ENCODE peak calls at places on chromosomes 12 and 14, in four cellular contexts. One of them, this sample, is unnamed. For H3K4me1, the result is how much of the 10 kb centered on the place peaks cover.

GRCh38 chr12:122836027-122836921 is 1.0 kb downstream of the HIP1R start:
- DNase-seq in colonic mucosa: peak
- DNase-seq in left ventricle myocardium inferior: no peak
- DNase-seq in thoracic aorta: no peak
- DNase-seq in this sample: peak

GRCh38 chr14:23722675-23723074 is 86.5 kb downstream of the DHRS2 start:
- DNase-seq in colonic mucosa: no peak
- DNase-seq in left ventricle myocardium inferior: no peak
- DNase-seq in thoracic aorta: no peak
- DNase-seq in this sample: no peak

GRCh38 chr14:78933948-78934524 is 763.9 kb downstream of the NRXN3 start:
- DNase-seq in colonic mucosa: no peak
- DNase-seq in left ventricle myocardium inferior: no peak
- DNase-seq in thoracic aorta: no peak
- DNase-seq in this sample: peak

GRCh38 chr12:70853326-70853725 is 67.2 kb downstream of the PTPRR start:
- DNase-seq in colonic mucosa: peak
- DNase-seq in left ventricle myocardium inferior: no peak
- DNase-seq in thoracic aorta: no peak
- DNase-seq in this sample: no peak

GRCh38 chr12:117035287-117035686 is 63.9 kb downstream of the TESC start:
- DNase-seq in colonic mucosa: no peak
- DNase-seq in left ventricle myocardium inferior: no peak
- DNase-seq in thoracic aorta: no peak
- DNase-seq in this sample: no peak

GRCh38 chr14:21723431-21724045 is 49.9 kb upstream of the OR4E1 start:
- DNase-seq in colonic mucosa: peak
- DNase-seq in left ventricle myocardium inferior: no peak
- DNase-seq in thoracic aorta: no peak
- DNase-seq in this sample: peak

GRCh38 chr12:123388218-123388947 is 4.5 kb downstream of the KMT5A start:
- DNase-seq in colonic mucosa: peak
- DNase-seq in left ventricle myocardium inferior: peak
- DNase-seq in thoracic aorta: peak
- DNase-seq in this sample: peak

GRCh38 chr12:78101181-78101876 is 270.6 kb downstream of the NAV3 start:
- DNase-seq in colonic mucosa: no peak
- DNase-seq in left ventricle myocardium inferior: no peak
- DNase-seq in thoracic aorta: no peak
- DNase-seq in this sample: no peak

GRCh38 chr12:32083489-32083888 is 23.2 kb upstream of the BICD1 start:
- DNase-seq in colonic mucosa: no peak
- DNase-seq in left ventricle myocardium inferior: no peak
- DNase-seq in thoracic aorta: no peak
- DNase-seq in this sample: no peak

GRCh38 chr14:60064491-60065072 is 27.1 kb upstream of the PCNX4 start:
- DNase-seq in colonic mucosa: no peak
- DNase-seq in left ventricle myocardium inferior: no peak
- DNase-seq in thoracic aorta: no peak
- DNase-seq in this sample: peak

GRCh38 chr12:8662592-8662991 is at the start of gene MFAP5:
- DNase-seq in colonic mucosa: no peak
- DNase-seq in left ventricle myocardium inferior: no peak
- DNase-seq in thoracic aorta: no peak
- DNase-seq in this sample: no peak

GRCh38 chr12:83106873-83107272 is 420.2 kb downstream of the TMTC2 start:
- DNase-seq in colonic mucosa: no peak
- DNase-seq in left ventricle myocardium inferior: no peak
- DNase-seq in thoracic aorta: no peak
- DNase-seq in this sample: peak

GRCh38 chr14:105836160-105836559 is 309.8 kb downstream of the TMEM121 start:
- DNase-seq in colonic mucosa: no peak
- DNase-seq in left ventricle myocardium inferior: no peak
- DNase-seq in thoracic aorta: no peak
- DNase-seq in this sample: no peak

GRCh38 chr14:101072945-101073597 is 169.5 kb upstream of the RTL1 start:
- DNase-seq in colonic mucosa: peak
- DNase-seq in left ventricle myocardium inferior: no peak
- DNase-seq in thoracic aorta: peak
- DNase-seq in this sample: peak

GRCh38 chr14:54182419-54183040 is 214.3 kb upstream of the CDKN3 start:
- DNase-seq in colonic mucosa: no peak
- DNase-seq in left ventricle myocardium inferior: no peak
- DNase-seq in thoracic aorta: no peak
- DNase-seq in this sample: no peak

GRCh38 chr12:89369166-89369565 is 16.9 kb upstream of the DUSP6 start:
- DNase-seq in colonic mucosa: no peak
- DNase-seq in left ventricle myocardium inferior: no peak
- DNase-seq in thoracic aorta: no peak
- DNase-seq in this sample: no peak

GRCh38 chr12:93571854-93572711 is at the start of gene SOCS2:
- DNase-seq in colonic mucosa: peak
- DNase-seq in left ventricle myocardium inferior: peak
- DNase-seq in thoracic aorta: no peak
- DNase-seq in this sample: peak

GRCh38 chr12:118377005-118377890 is 893 bp downstream of the SUDS3 start:
- DNase-seq in colonic mucosa: no peak
- DNase-seq in left ventricle myocardium inferior: no peak
- DNase-seq in thoracic aorta: no peak
- DNase-seq in this sample: no peak

GRCh38 chr12:47757840-47758583 is 668 bp downstream of the RAPGEF3 start:
- DNase-seq in colonic mucosa: no peak
- DNase-seq in left ventricle myocardium inferior: no peak
- DNase-seq in thoracic aorta: no peak
- DNase-seq in this sample: no peak

GRCh38 chr14:44639986-44640385 is 132.9 kb upstream of the FSCB start:
- DNase-seq in colonic mucosa: no peak
- DNase-seq in left ventricle myocardium inferior: no peak
- DNase-seq in thoracic aorta: no peak
- DNase-seq in this sample: no peak

GRCh38 chr12:4272976-4273650 is 449 bp upstream of the CCND2 start:
- DNase-seq in colonic mucosa: no peak
- DNase-seq in left ventricle myocardium inferior: no peak
- DNase-seq in thoracic aorta: no peak
- DNase-seq in this sample: peak

GRCh38 chr14:50087350-50088116 is 28.8 kb downstream of the VCPKMT start:
- DNase-seq in colonic mucosa: no peak
- DNase-seq in left ventricle myocardium inferior: no peak
- DNase-seq in thoracic aorta: no peak
- DNase-seq in this sample: no peak

GRCh38 chr14:104656014-104656714 is 33.3 kb upstream of the INF2 start:
- DNase-seq in colonic mucosa: no peak
- DNase-seq in left ventricle myocardium inferior: no peak
- DNase-seq in thoracic aorta: no peak
- DNase-seq in this sample: no peak

GRCh38 chr12:7122876-7123769 is 5.6 kb downstream of the RBP5 start:
- DNase-seq in colonic mucosa: no peak
- DNase-seq in left ventricle myocardium inferior: peak
- DNase-seq in thoracic aorta: no peak
- DNase-seq in this sample: no peak

GRCh38 chr12:116525418-116526001 is 33.7 kb upstream of the MAP1LC3B2 start:
- DNase-seq in colonic mucosa: peak
- DNase-seq in left ventricle myocardium inferior: peak
- DNase-seq in thoracic aorta: peak
- DNase-seq in this sample: peak

GRCh38 chr12:93176166-93176565 is 201.6 kb upstream of the NUDT4 start:
- DNase-seq in colonic mucosa: no peak
- DNase-seq in left ventricle myocardium inferior: no peak
- DNase-seq in thoracic aorta: no peak
- DNase-seq in this sample: no peak

GRCh38 chr14:100239200-100239839 is 376 bp downstream of the YY1 start:
- DNase-seq in colonic mucosa: peak
- DNase-seq in left ventricle myocardium inferior: peak
- DNase-seq in thoracic aorta: no peak
- DNase-seq in this sample: no peak

GRCh38 chr12:124387510-124387855 is 92.6 kb downstream of the RFLNA start:
- DNase-seq in colonic mucosa: no peak
- DNase-seq in left ventricle myocardium inferior: peak
- DNase-seq in thoracic aorta: no peak
- DNase-seq in this sample: no peak

GRCh38 chr12:127263621-127264020 is 1003.3 kb upstream of the TMEM132C start:
- DNase-seq in colonic mucosa: no peak
- DNase-seq in left ventricle myocardium inferior: no peak
- DNase-seq in thoracic aorta: no peak
- DNase-seq in this sample: no peak

DNA sequence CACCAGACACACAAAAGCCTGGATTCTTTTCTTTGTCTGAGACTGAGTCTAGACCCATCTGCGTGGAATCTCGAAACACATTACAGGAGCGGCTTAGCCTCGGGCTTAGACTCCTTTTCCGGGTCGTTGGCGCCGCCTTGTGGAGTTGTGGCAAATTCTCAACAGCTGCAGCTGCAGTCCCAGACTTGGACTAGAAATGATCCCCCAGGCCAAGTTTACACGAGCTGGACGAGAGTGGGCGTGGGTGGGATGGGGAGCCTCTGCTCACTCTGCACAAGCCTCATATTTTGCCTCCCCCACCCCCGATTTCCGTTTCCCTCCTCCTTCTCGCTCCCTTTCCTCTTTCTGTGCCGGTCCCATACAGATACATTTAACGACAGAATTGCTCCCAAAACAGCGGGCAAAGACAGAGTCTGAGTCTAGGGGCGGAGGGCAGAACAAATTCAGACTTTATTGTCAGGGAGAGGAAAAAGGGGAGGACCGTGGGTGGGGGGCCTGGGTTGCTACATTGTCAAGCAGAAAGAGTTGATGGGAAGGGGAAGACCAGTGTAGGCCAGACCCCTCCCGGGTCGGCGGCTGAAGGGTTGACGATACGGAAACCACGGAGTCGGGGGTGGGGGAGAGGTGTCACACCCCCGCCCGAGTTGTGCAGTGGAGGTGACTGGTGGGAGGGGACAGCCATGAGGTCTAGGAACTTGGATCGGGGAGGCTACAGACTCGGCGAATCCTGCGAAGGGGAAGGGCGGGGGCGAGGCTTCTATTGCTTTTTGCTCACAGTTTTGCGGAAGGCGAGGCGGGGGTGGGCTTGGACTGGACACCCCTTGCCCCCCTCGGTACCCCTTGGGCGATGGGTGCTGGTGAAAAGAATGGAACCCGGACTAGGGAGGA is 4.7 kb upstream of the GPR84 start:
- DNase-seq in colonic mucosa: peak
- DNase-seq in left ventricle myocardium inferior: peak
- DNase-seq in thoracic aorta: peak
- DNase-seq in this sample: peak
- H3K4me3 ChIP-seq in colonic mucosa: no peak
- H3K4me3 ChIP-seq in left ventricle myocardium inferior: peak
- H3K4me3 ChIP-seq in thoracic aorta: peak
- H3K4me3 ChIP-seq in this sample: no peak

GRCh38 chr12:110314308-110314707 is 33.3 kb downstream of the ATP2A2 start:
- DNase-seq in colonic mucosa: no peak
- DNase-seq in left ventricle myocardium inferior: no peak
- DNase-seq in thoracic aorta: no peak
- DNase-seq in this sample: peak

GRCh38 chr12:110312581-110313360 is 31.7 kb downstream of the ATP2A2 start:
- DNase-seq in colonic mucosa: no peak
- DNase-seq in left ventricle myocardium inferior: no peak
- DNase-seq in thoracic aorta: peak
- DNase-seq in this sample: peak

GRCh38 chr12:110307372-110307771 is 26.3 kb downstream of the ATP2A2 start:
- DNase-seq in colonic mucosa: no peak
- DNase-seq in left ventricle myocardium inferior: no peak
- DNase-seq in thoracic aorta: no peak
- DNase-seq in this sample: no peak

GRCh38 chr12:110310754-110311153 is 29.7 kb downstream of the ATP2A2 start:
- DNase-seq in colonic mucosa: no peak
- DNase-seq in left ventricle myocardium inferior: no peak
- DNase-seq in thoracic aorta: no peak
- DNase-seq in this sample: peak

GRCh38 chr12:110311903-110312302 is 30.9 kb downstream of the ATP2A2 start:
- DNase-seq in colonic mucosa: no peak
- DNase-seq in left ventricle myocardium inferior: no peak
- DNase-seq in thoracic aorta: no peak
- DNase-seq in this sample: no peak
- H3K4me1 ChIP-seq in colonic mucosa: under half
- H3K4me1 ChIP-seq in left ventricle myocardium inferior: half or more
- H3K4me1 ChIP-seq in thoracic aorta: half or more
- H3K4me1 ChIP-seq in this sample: under half

DNA sequence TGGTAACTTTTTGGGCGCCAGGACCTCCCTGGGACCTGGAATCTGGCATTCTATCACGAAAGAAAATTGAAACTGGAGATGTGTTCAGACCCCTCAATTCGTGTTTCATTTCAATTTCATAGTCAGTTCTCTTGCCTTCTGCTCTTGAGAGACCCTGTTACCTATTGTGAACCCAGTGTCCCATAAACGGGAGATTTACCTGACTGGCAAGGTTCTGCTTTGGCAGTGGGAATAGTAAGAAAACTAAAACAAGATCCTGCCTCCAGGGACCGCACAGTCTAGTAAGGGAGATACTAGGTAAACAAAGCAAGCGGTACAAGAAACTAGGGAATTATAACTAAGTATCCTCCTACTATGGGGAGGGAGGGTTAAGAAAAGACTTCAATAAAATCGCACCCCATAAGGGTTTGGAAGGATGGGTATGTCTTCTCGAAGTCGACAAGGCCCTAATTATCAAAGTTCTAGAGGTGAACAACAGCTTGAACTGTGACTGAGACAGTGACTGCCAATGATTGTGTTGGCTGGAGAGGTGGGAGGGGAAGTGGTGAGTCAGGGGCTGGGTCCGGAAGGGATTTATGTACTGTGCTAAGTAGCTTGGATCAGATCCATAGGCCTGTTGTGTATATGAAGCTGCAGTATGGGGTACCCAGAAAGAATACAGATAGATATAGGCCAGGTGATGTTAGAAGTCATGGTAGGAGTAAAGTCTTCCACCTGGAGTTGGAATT is 754 bp downstream of the ACSS3 start:
- DNase-seq in colonic mucosa: no peak
- DNase-seq in left ventricle myocardium inferior: no peak
- DNase-seq in thoracic aorta: peak
- DNase-seq in this sample: no peak
- H3K27ac ChIP-seq in colonic mucosa: peak
- H3K27ac ChIP-seq in left ventricle myocardium inferior: peak
- H3K27ac ChIP-seq in thoracic aorta: peak
- H3K27ac ChIP-seq in this sample: no peak

DNA sequence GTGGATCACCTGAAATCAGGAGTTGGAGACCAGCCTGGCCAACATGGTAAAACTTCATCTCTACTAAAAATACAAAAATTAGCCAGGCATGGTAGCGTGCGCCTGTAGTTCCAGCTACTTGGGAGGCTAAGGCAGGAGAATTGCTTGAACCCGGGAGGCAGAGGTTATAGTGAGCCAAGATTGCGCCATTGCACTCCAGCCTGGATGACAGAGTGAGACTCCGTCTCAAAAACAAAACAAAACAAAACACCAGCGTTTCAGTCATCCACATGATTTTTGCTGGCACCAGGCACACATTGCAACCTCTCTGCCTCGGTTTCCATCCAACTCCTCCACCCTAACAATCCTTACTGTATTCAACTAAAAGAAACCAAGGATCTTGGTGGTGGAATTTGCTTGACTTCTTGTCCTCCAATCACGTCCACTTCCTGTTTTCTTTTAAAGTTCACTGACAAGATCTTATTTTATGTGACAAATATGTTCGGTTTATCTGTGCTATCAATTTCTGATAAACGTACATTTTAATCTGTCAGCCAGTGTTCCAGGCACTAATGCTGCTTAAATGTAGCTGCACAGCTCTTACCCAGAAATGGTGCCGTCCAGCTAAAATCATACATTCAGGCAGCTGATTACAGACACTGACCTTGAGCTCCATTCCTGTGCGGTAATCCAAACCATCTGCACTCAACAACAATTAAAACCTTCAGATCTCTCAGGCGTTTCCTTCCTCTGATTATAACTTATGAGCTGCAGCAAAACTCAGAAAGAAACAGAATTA is 26.7 kb upstream of the RASSF3 start:
- DNase-seq in colonic mucosa: no peak
- DNase-seq in left ventricle myocardium inferior: no peak
- DNase-seq in thoracic aorta: no peak
- DNase-seq in this sample: no peak
- H3K4me3 ChIP-seq in colonic mucosa: no peak
- H3K4me3 ChIP-seq in left ventricle myocardium inferior: peak
- H3K4me3 ChIP-seq in thoracic aorta: peak
- H3K4me3 ChIP-seq in this sample: no peak